ENCODE peak calls at places on chromosomes 7 and 10, in seven cellular contexts. G, U, A, S, O, V and K are unnamed samples.
A peak's percentile ranks its signal among the peaks of the same experiment; 100 is the strongest.

GRCh38 chr7:117871778-117872538 is 1.3 kb downstream of the CTTNBP2 start:
- DNase-seq in S (no peak), G (no peak), A (no peak), O (no peak), V (no peak), U (peak; percentile 43), K (peak; percentile 33)

GRCh38 chr7:55133630-55134392 is 115.0 kb downstream of the EGFR start:
- DNase-seq in O (no peak), G (no peak), A (peak; percentile 43), V (peak; percentile 97), U (no peak), S (peak; percentile 65), K (peak; percentile 99)

GRCh38 chr7:45146531-45147379 is 10.8 kb upstream of the RAMP3 start:
- DNase-seq in O (no peak), U (no peak), A (no peak), V (no peak), S (no peak), G (no peak), K (no peak)

GRCh38 chr10:15346440-15347141 is 24.5 kb downstream of the FAM171A1 start:
- DNase-seq in A (no peak), V (peak; percentile 80), O (no peak), U (no peak), G (no peak), S (no peak), K (no peak)

GRCh38 chr7:103573479-103574058 is 127.6 kb upstream of the SLC26A5 start:
- DNase-seq in U (peak; percentile 50), O (no peak), A (peak; percentile 45), G (peak; percentile 50), S (peak; percentile 18), V (peak; percentile 53), K (peak; percentile 25)

GRCh38 chr10:88990528-88991160 is at the start of gene FAS:
- DNase-seq in U (peak; percentile 19), V (peak; percentile 84), S (peak; percentile 56), O (peak; percentile 57), G (no peak), A (peak; percentile 39), K (peak; percentile 78)

GRCh38 chr7:151934584-151934983 is 21.7 kb upstream of the GALNTL5 start:
- DNase-seq in A (no peak), G (no peak), V (no peak), O (no peak), U (no peak), S (no peak), K (no peak)

GRCh38 chr7:101169110-101169837 is 3.9 kb upstream of the VGF start:
- DNase-seq in S (no peak), O (no peak), G (no peak), U (no peak), A (no peak), V (no peak), K (peak; percentile 39)

GRCh38 chr7:112550468-112551060 is 69.8 kb downstream of the LSMEM1 start:
- DNase-seq in A (peak; percentile 72), O (no peak), G (peak; percentile 56), U (no peak), S (peak; percentile 56), V (peak; percentile 82), K (peak; percentile 47)

GRCh38 chr10:114551310-114551972 is 106.6 kb downstream of the ABLIM1 start:
- DNase-seq in U (no peak), G (no peak), S (no peak), O (no peak), V (peak; percentile 68), A (no peak), K (no peak)